ENCODE peak calls at places on chromosomes 12 and 14, in six cellular contexts. One of them, this sample, is unnamed.

GRCh38 chr12:109722022-109722752 is 8.6 kb downstream of the FAM222A start:
- DNase-seq in neuronal stem cell: no peak
- DNase-seq in H9: no peak
- DNase-seq in IMR-90: no peak
- DNase-seq in mesendoderm: no peak
- DNase-seq in trophoblast cell: no peak
- DNase-seq in this sample: no peak

GRCh38 chr12:107884769-107885694 is 110.5 kb downstream of the ASCL4 start:
- DNase-seq in neuronal stem cell: peak
- DNase-seq in H9: peak
- DNase-seq in IMR-90: peak
- DNase-seq in mesendoderm: peak
- DNase-seq in trophoblast cell: peak
- DNase-seq in this sample: peak

GRCh38 chr12:18072723-18073122 is 17.3 kb downstream of the RERGL start:
- DNase-seq in neuronal stem cell: no peak
- DNase-seq in H9: no peak
- DNase-seq in IMR-90: no peak
- DNase-seq in mesendoderm: no peak
- DNase-seq in trophoblast cell: no peak
- DNase-seq in this sample: no peak

GRCh38 chr14:31382221-31382620 is 38.1 kb downstream of the HEATR5A start:
- DNase-seq in neuronal stem cell: no peak
- DNase-seq in H9: no peak
- DNase-seq in IMR-90: no peak
- DNase-seq in mesendoderm: no peak
- DNase-seq in trophoblast cell: no peak
- DNase-seq in this sample: no peak

GRCh38 chr12:128844031-128844635 is 9.1 kb upstream of the GLT1D1 start:
- DNase-seq in neuronal stem cell: no peak
- DNase-seq in H9: peak
- DNase-seq in IMR-90: no peak
- DNase-seq in mesendoderm: peak
- DNase-seq in trophoblast cell: no peak
- DNase-seq in this sample: no peak

GRCh38 chr14:92747701-92748258 is 647 bp downstream of the LGMN start:
- DNase-seq in neuronal stem cell: no peak
- DNase-seq in H9: no peak
- DNase-seq in IMR-90: no peak
- DNase-seq in mesendoderm: peak
- DNase-seq in trophoblast cell: peak
- DNase-seq in this sample: peak

GRCh38 chr12:41709463-41710285 is 435.0 kb downstream of the GXYLT1 start:
- DNase-seq in neuronal stem cell: no peak
- DNase-seq in H9: no peak
- DNase-seq in IMR-90: no peak
- DNase-seq in mesendoderm: peak
- DNase-seq in trophoblast cell: no peak
- DNase-seq in this sample: peak

GRCh38 chr12:51275088-51275487 is 4.9 kb upstream of the SMAGP start:
- DNase-seq in neuronal stem cell: no peak
- DNase-seq in H9: no peak
- DNase-seq in IMR-90: no peak
- DNase-seq in mesendoderm: peak
- DNase-seq in trophoblast cell: no peak
- DNase-seq in this sample: no peak

GRCh38 chr12:47184229-47184628 is 104.5 kb upstream of the AMIGO2 start:
- DNase-seq in neuronal stem cell: no peak
- DNase-seq in H9: no peak
- DNase-seq in IMR-90: no peak
- DNase-seq in mesendoderm: no peak
- DNase-seq in trophoblast cell: no peak
- DNase-seq in this sample: no peak

GRCh38 chr14:78519863-78520262 is 349.7 kb downstream of the NRXN3 start:
- DNase-seq in neuronal stem cell: peak
- DNase-seq in H9: peak
- DNase-seq in IMR-90: peak
- DNase-seq in mesendoderm: peak
- DNase-seq in trophoblast cell: no peak
- DNase-seq in this sample: peak

GRCh38 chr12:70486588-70486987 is 120.5 kb downstream of the KCNMB4 start:
- DNase-seq in neuronal stem cell: no peak
- DNase-seq in H9: no peak
- DNase-seq in IMR-90: no peak
- DNase-seq in mesendoderm: no peak
- DNase-seq in trophoblast cell: no peak
- DNase-seq in this sample: no peak

GRCh38 chr14:106845286-106846087 is 1319.1 kb downstream of the TMEM121 start:
- DNase-seq in neuronal stem cell: no peak
- DNase-seq in H9: no peak
- DNase-seq in IMR-90: no peak
- DNase-seq in mesendoderm: no peak
- DNase-seq in trophoblast cell: peak
- DNase-seq in this sample: no peak

GRCh38 chr12:130754234-130755001 is 38.3 kb upstream of the RIMBP2 start:
- DNase-seq in neuronal stem cell: no peak
- DNase-seq in H9: no peak
- DNase-seq in IMR-90: no peak
- DNase-seq in mesendoderm: no peak
- DNase-seq in trophoblast cell: no peak
- DNase-seq in this sample: no peak

GRCh38 chr14:82725188-82725587 is 1191.5 kb upstream of the SEL1L start:
- DNase-seq in neuronal stem cell: no peak
- DNase-seq in H9: no peak
- DNase-seq in IMR-90: no peak
- DNase-seq in mesendoderm: no peak
- DNase-seq in trophoblast cell: no peak
- DNase-seq in this sample: no peak

GRCh38 chr14:103516426-103517171 is 6.0 kb downstream of the CKB start:
- DNase-seq in neuronal stem cell: no peak
- DNase-seq in H9: no peak
- DNase-seq in IMR-90: no peak
- DNase-seq in mesendoderm: no peak
- DNase-seq in trophoblast cell: no peak
- DNase-seq in this sample: no peak

GRCh38 chr14:102980409-102980810 is 57.9 kb downstream of the AMN start:
- DNase-seq in neuronal stem cell: no peak
- DNase-seq in H9: no peak
- DNase-seq in IMR-90: no peak
- DNase-seq in mesendoderm: no peak
- DNase-seq in trophoblast cell: no peak
- DNase-seq in this sample: peak

GRCh38 chr12:109905301-109905700 is 5.2 kb downstream of the TCHP start:
- DNase-seq in neuronal stem cell: no peak
- DNase-seq in H9: no peak
- DNase-seq in IMR-90: no peak
- DNase-seq in mesendoderm: no peak
- DNase-seq in trophoblast cell: no peak
- DNase-seq in this sample: no peak

GRCh38 chr12:54286042-54286931 is 5.8 kb downstream of the HNRNPA1 start:
- DNase-seq in neuronal stem cell: no peak
- DNase-seq in H9: no peak
- DNase-seq in IMR-90: no peak
- DNase-seq in mesendoderm: no peak
- DNase-seq in trophoblast cell: peak
- DNase-seq in this sample: no peak

GRCh38 chr14:96053600-96054381 is 14.6 kb downstream of the C14orf132 start:
- DNase-seq in neuronal stem cell: no peak
- DNase-seq in H9: no peak
- DNase-seq in IMR-90: peak
- DNase-seq in mesendoderm: peak
- DNase-seq in trophoblast cell: no peak
- DNase-seq in this sample: peak

GRCh38 chr14:86944434-86944833 is 1048.5 kb downstream of the GALC start:
- DNase-seq in neuronal stem cell: no peak
- DNase-seq in H9: no peak
- DNase-seq in IMR-90: no peak
- DNase-seq in mesendoderm: peak
- DNase-seq in trophoblast cell: no peak
- DNase-seq in this sample: no peak

GRCh38 chr14:100586520-100587247 is 533 bp downstream of the BEGAIN start:
- DNase-seq in neuronal stem cell: no peak
- DNase-seq in H9: no peak
- DNase-seq in IMR-90: no peak
- DNase-seq in mesendoderm: no peak
- DNase-seq in trophoblast cell: no peak
- DNase-seq in this sample: no peak

GRCh38 chr14:67240168-67240932 is 885 bp upstream of the PALS1 start:
- DNase-seq in neuronal stem cell: no peak
- DNase-seq in H9: peak
- DNase-seq in IMR-90: peak
- DNase-seq in mesendoderm: peak
- DNase-seq in trophoblast cell: peak
- DNase-seq in this sample: no peak

GRCh38 chr14:91228112-91229004 is 16.1 kb downstream of the GPR68 start:
- DNase-seq in neuronal stem cell: no peak
- DNase-seq in H9: peak
- DNase-seq in IMR-90: peak
- DNase-seq in mesendoderm: peak
- DNase-seq in trophoblast cell: no peak
- DNase-seq in this sample: peak

GRCh38 chr12:106227641-106228319 is 20.0 kb downstream of the CKAP4 start:
- DNase-seq in neuronal stem cell: no peak
- DNase-seq in H9: peak
- DNase-seq in IMR-90: no peak
- DNase-seq in mesendoderm: no peak
- DNase-seq in trophoblast cell: peak
- DNase-seq in this sample: peak

GRCh38 chr12:32488132-32488531 is 88.8 kb downstream of the FGD4 start:
- DNase-seq in neuronal stem cell: no peak
- DNase-seq in H9: no peak
- DNase-seq in IMR-90: no peak
- DNase-seq in mesendoderm: no peak
- DNase-seq in trophoblast cell: no peak
- DNase-seq in this sample: no peak
- H2BK5ac ChIP-seq in neuronal stem cell: no peak
- H2BK5ac ChIP-seq in H9: no peak
- H2BK5ac ChIP-seq in IMR-90: no peak
- H2BK5ac ChIP-seq in mesendoderm: no peak
- H2BK5ac ChIP-seq in trophoblast cell: no peak
- H2BK5ac ChIP-seq in this sample: no peak

DNA sequence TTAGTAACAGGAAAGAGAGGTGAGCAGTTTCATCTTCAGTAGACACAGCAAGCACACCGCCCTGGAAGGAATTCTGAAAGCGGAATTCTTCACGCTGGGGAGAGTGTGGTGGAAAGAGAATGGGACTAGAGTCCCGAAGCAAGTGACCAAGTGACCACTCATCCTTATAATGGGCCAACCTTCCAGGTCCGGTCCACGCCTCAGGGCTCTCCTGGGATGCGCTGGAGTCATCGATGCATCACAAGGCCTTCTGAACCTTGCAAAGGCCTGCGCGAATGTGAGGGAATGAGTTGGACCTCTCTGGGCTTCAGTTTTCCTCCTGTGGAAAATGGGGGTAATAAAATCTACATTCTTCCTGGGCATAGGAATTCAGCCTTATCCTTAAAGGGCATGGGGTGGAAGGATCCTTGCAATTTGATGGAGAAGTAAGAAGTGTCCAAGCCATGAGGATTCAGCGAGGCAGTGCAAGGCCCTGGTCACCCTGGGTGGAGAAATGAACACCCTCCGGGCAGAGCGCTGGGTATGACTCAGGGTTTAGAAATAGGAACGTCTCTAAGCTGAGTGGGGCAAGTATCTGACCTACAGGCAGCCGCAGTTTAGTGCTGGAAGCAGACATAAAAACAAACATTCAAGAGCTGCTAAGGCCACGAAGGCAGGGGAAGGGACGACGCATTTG is 97.7 kb downstream of the SETD3 start:
- DNase-seq in neuronal stem cell: no peak
- DNase-seq in H9: no peak
- DNase-seq in IMR-90: peak
- DNase-seq in mesendoderm: no peak
- DNase-seq in trophoblast cell: peak
- DNase-seq in this sample: peak
- H2BK5ac ChIP-seq in neuronal stem cell: no peak
- H2BK5ac ChIP-seq in H9: no peak
- H2BK5ac ChIP-seq in IMR-90: no peak
- H2BK5ac ChIP-seq in mesendoderm: no peak
- H2BK5ac ChIP-seq in trophoblast cell: no peak
- H2BK5ac ChIP-seq in this sample: no peak

GRCh38 chr14:75450381-75451276 is 22.8 kb downstream of the JDP2 start:
- DNase-seq in neuronal stem cell: no peak
- DNase-seq in H9: no peak
- DNase-seq in IMR-90: peak
- DNase-seq in mesendoderm: no peak
- DNase-seq in trophoblast cell: no peak
- DNase-seq in this sample: no peak

GRCh38 chr14:75446447-75446846 is 18.6 kb downstream of the JDP2 start:
- DNase-seq in neuronal stem cell: no peak
- DNase-seq in H9: no peak
- DNase-seq in IMR-90: no peak
- DNase-seq in mesendoderm: no peak
- DNase-seq in trophoblast cell: no peak
- DNase-seq in this sample: no peak

GRCh38 chr14:75448209-75448608 is 20.4 kb downstream of the JDP2 start:
- DNase-seq in neuronal stem cell: no peak
- DNase-seq in H9: no peak
- DNase-seq in IMR-90: no peak
- DNase-seq in mesendoderm: no peak
- DNase-seq in trophoblast cell: no peak
- DNase-seq in this sample: no peak

GRCh38 chr14:75452324-75452723 is 24.5 kb downstream of the JDP2 start:
- DNase-seq in neuronal stem cell: no peak
- DNase-seq in H9: no peak
- DNase-seq in IMR-90: no peak
- DNase-seq in mesendoderm: peak
- DNase-seq in trophoblast cell: no peak
- DNase-seq in this sample: no peak

GRCh38 chr14:75449703-75450102 is 21.9 kb downstream of the JDP2 start:
- DNase-seq in neuronal stem cell: no peak
- DNase-seq in H9: no peak
- DNase-seq in IMR-90: no peak
- DNase-seq in mesendoderm: no peak
- DNase-seq in trophoblast cell: no peak
- DNase-seq in this sample: no peak
- H2BK5ac ChIP-seq in neuronal stem cell: peak
- H2BK5ac ChIP-seq in H9: no peak
- H2BK5ac ChIP-seq in IMR-90: no peak
- H2BK5ac ChIP-seq in mesendoderm: no peak
- H2BK5ac ChIP-seq in trophoblast cell: no peak
- H2BK5ac ChIP-seq in this sample: no peak

DNA sequence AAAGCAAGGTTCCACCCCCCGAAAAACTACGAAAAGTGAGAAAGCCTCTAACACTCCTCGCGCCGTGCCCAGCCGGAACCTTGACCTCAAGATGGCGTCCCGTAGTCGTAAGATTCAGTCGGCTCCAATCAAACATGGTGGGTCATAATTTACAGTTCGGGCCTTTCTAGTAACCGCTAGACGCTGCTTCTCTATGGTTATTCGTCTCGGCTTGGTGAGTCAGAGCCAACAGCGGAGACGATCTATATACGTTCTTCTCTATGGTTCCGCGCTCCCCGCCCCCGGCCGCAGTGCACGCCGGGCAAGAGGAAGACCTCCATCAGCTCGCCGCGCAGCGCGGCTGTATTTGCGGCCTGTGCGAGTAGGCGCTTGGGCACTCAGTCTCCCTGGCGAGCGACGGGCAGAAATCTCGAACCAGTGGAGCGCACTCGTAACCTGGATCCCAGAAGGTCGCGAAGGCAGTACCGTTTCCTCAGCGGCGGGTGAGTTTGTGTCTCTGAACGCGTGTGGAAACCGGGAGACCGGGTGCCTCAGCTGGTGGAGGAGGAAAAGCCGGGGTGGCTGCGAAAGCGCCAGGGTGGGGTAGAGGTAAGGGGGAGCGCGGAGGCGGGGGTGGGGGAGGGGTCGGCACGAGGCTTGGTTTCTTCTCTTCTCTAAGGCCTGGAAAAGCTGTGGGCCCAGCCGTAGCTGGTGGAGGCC is at the start of gene RBM25:
- DNase-seq in neuronal stem cell: peak
- DNase-seq in H9: peak
- DNase-seq in IMR-90: peak
- DNase-seq in mesendoderm: peak
- DNase-seq in trophoblast cell: peak
- DNase-seq in this sample: peak
- H2BK5ac ChIP-seq in neuronal stem cell: peak
- H2BK5ac ChIP-seq in H9: peak
- H2BK5ac ChIP-seq in IMR-90: peak
- H2BK5ac ChIP-seq in mesendoderm: peak
- H2BK5ac ChIP-seq in trophoblast cell: peak
- H2BK5ac ChIP-seq in this sample: peak

This sample was measured in mesenchymal stem cell.